ENCODE peak calls at places on chromosomes 4 and X, in four cellular contexts. N is IMR-90, W is fibroblast of lung, R is choroid plexus epithelial cell. I is an unnamed sample.

GRCh38 chrX:21831496-21831895 is 7.9 kb upstream of the MBTPS2 start:
- DNase-seq in W (no peak), N (no peak), R (peak; percentile 40), I (no peak)

GRCh38 chr4:58507079-58507478 is 1396.9 kb upstream of the IGFBP7 start:
- DNase-seq in N (no peak), R (no peak), W (no peak), I (no peak)

GRCh38 chr4:158856852-158857251 is 88.0 kb downstream of the FNIP2 start:
- DNase-seq in R (peak; percentile 80), W (peak; percentile 77), N (peak; percentile 68), I (peak; percentile 76)

GRCh38 chr4:175125410-175126068 is 207.4 kb downstream of the ADAM29 start:
- DNase-seq in W (no peak), N (no peak), R (peak; percentile 24), I (no peak)

GRCh38 chrX:150635952-150636351 is 57.2 kb upstream of the MTMR1 start:
- DNase-seq in W (peak; percentile 58), R (peak; percentile 70), N (peak; percentile 84), I (peak; percentile 46)

GRCh38 chr4:95867919-95868318 is 28.0 kb downstream of the PDHA2 start:
- DNase-seq in N (no peak), W (peak; percentile 11), R (peak; percentile 16), I (peak; percentile 1)

GRCh38 chr4:115113382-115114106 is at the start of gene NDST4:
- DNase-seq in N (no peak), W (peak; percentile 57), R (peak; percentile 85), I (no peak)

GRCh38 chr4:8274772-8275241 is 5.3 kb downstream of the HTRA3 start:
- DNase-seq in R (peak; percentile 95), W (peak; percentile 94), N (peak; percentile 93), I (peak; percentile 97)

GRCh38 chr4:52799813-52800212 is 48.6 kb upstream of the ERVMER34-1 start:
- DNase-seq in N (no peak), W (peak; percentile 4), R (peak; percentile 10), I (no peak)

GRCh38 chr4:95092762-95093161 is 335.0 kb downstream of the BMPR1B start:
- DNase-seq in W (no peak), N (no peak), R (no peak), I (no peak)

GRCh38 chr4:11079171-11079570 is 349.5 kb downstream of the HS3ST1 start:
- DNase-seq in N (no peak), R (no peak), W (no peak), I (peak; percentile 87)

GRCh38 chr4:157999723-158000122 is 173.1 kb downstream of the GASK1B start:
- DNase-seq in R (no peak), W (no peak), N (no peak), I (no peak)

GRCh38 chr4:143514432-143514831 is 930 bp downstream of the SMARCA5 start:
- DNase-seq in R (peak; percentile 61), N (peak; percentile 48), W (peak; percentile 58), I (peak; percentile 57)

GRCh38 chr4:48899950-48900349 is 6.6 kb downstream of the OCIAD2 start:
- DNase-seq in R (peak; percentile 85), W (no peak), N (peak; percentile 19), I (peak; percentile 26)

GRCh38 chr4:3852309-3852708 is 86.1 kb downstream of the ADRA2C start:
- DNase-seq in R (no peak), N (no peak), W (no peak), I (no peak)

GRCh38 chr4:160127211-160127610 is 1024.3 kb downstream of the RAPGEF2 start:
- DNase-seq in N (no peak), R (no peak), W (no peak), I (no peak)

GRCh38 chrX:150547511-150548115 is 20.8 kb upstream of the MTM1 start:
- DNase-seq in R (peak; percentile 47), N (no peak), W (peak; percentile 45), I (peak; percentile 36)

DNA sequence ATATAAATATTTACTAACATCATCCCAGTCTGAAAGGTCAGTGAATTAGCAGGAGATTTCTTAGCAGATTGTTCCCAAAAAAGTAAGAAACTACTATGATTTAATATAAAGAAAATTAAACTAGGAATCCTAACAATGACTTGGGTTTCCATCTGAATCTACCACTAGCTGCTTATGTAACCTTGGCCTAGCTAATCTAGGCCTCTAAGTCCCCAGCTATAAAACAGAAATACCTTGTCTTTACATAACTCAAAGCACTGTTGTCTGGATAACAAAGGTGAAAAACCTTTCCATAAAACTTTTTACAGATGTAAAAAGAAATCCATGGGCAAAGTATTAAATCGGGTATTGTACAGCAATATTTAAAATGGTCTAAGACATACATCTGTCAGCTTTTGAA is 3.0 kb downstream of the FBXL5 start:
- DNase-seq in R (no peak), W (no peak), N (peak; percentile 13), I (peak; percentile 38)
- H3K4me3 ChIP-seq in R (peak overlapping the region; percentile 15), W (peak overlapping the region; percentile 72), N (no peak overlapping the region), I (peak overlapping the region; percentile 84)

DNA sequence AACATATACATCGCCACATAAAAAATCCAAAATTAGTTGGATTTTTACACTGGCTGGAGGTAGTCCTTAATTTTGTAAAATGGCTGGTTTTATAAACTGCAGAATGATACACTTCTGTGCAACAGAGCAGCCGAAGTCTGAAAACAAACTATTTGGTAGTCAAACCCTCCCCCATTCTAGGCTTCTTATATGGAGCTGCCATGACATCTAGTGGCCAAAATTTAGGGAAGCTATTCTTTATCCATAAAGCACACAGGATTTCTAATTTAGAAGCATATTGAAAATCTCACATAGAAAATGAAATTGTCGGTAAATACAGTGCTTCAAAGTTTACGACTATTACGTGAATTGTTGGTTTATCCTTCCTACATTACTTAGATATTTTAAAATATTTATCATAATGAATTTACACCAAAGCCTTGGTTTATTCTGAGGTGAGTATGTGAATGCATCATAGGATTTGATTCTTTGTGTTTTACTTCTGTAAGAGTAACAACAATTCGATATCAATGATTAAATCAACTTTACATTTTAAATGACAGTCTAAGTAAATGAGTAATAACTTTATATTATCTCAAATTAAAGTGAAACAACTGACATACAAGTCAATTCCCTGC is 113.4 kb upstream of the FAM241A start:
- DNase-seq in R (peak; percentile 80), W (peak; percentile 74), N (peak; percentile 50), I (peak; percentile 79)
- TF ChIP-seq CTCF in R (peak; percentile 76), W (peak; percentile 76), N (peak; percentile 69), I (peak; percentile 73)

DNA sequence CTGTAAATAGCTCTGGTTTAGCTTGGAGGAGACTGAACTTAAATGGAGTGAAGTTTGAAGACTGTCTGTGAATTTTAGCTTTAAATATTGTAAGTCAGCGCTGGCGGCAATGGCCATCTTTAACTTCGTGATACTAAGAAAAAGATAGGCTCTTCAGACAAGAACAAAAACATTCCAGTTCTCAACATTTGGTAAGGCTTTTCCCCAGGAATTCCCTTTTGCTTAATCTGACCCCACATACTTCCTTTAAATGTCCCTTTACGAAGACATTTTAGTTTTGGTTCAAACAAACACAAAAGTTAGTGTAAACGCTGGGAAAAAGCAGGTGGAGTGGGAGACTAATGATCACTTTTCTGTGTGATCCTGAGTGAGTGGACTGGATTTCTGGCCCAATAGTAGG is 106.2 kb downstream of the MAML3 start:
- DNase-seq in W (no peak), R (no peak), N (no peak), I (no peak)
- H3K4me3 ChIP-seq in W (no peak overlapping the region), R (no peak overlapping the region), N (no peak overlapping the region), I (no peak overlapping the region)

DNA sequence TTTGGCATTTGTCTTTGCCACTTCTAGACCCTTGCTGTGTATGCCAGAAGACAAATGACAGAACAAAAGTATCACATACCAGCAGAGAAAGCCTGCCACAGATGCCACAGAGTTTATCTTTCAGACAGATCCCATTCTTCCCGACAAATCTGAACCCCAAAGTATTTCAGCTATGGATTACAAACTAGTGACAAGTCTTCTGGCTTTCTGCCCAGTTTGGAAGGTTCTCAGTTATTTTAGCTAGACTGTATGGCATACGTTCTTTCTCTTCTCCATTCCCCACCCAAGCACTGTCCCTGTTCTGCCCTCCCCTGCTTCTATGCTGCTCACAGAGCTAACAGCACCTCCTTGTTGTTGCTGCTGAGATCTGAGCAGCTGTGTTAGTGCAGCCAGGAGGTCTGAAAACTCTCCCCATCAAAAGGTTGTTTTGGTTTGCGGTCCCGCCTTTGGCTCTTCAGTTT is 236.7 kb downstream of the FRAS1 start:
- DNase-seq in N (peak; percentile 74), W (peak; percentile 88), R (peak; percentile 79), I (peak; percentile 90)
- TF ChIP-seq CTCF in N (no peak), W (no peak), R (peak; percentile 31), I (no peak)

GRCh38 chr4:36285784-36286480 is 4.5 kb downstream of the DTHD1 start:
- DNase-seq in R (no peak), W (no peak), N (no peak), I (no peak)
- H3K4me3 ChIP-seq in R (no peak overlapping the region), W (no peak overlapping the region), N (no peak overlapping the region), I (no peak overlapping the region)

DNA sequence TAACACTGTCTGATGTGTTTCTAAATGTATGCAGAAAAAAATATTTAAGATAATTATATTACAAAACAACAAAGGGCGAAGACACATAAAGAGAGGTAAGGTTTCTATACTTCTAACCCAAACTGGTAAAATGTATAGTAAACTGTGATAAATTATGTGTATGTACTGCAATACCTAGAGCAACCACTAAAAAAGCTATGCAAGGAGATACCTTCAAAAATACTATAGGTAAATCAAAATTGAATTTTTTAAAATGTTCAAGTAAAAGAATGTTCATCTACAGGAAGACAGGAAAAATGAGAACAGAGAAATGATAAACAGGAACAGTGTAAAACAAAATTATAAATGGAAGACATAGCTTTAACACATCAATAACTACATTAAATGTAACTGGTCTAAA is 27.3 kb upstream of the RAI2 start:
- DNase-seq in W (no peak), R (no peak), N (no peak), I (no peak)
- TF ChIP-seq CTCF in W (no peak), R (no peak), N (no peak), I (peak; percentile 21)

DNA sequence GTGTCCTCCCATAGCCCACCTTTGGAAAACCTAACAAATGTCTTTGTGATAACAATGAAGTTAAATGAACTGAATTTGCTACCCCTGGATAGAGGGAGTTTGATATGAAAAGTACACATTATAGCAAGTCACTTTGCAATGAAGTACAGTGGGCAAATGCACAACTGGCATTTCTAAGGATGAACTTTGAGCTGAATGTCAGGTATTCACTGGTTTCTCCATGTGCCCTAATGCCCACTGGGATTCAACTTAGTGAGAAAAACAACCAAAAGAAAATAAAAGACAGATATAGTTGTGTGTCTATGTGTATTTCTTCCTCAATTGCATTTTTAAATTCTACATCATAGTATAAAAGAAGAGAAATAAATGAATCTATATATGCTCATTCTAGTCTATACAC is 51.0 kb downstream of the PAPSS1 start:
- DNase-seq in W (no peak), N (no peak), R (no peak), I (no peak)
- H3K4me3 ChIP-seq in W (no peak overlapping the region), N (no peak overlapping the region), R (no peak overlapping the region), I (no peak overlapping the region)

DNA sequence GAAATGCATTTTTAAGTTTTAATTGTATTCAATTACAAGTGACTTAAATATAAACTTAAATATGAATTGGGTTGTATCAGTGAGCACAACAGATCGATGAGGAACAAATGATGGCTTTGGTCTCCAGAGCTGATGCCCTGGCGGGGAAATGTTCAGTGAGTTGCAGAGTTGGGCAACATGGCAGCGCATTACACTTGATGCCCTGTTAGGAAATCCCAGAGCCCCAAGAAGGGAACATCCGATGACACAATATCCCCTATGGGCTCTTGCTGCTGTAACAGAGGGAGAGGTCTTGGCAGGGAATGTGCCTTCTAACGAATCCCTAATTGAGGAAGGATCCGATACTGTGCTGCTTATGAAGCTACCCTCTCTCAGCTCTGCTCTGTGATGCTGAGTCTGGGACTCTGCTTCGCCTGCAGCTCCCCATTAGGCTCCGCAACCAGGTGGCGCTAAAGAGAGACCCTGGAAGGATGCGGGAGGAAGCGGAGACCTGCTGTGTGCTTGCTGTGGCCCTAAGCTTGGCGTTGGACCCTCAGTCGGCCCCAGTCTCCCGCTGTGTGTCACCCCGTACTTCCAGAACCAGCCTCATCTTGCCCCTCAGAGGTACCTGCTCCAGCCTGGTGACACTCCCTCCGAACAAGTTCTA is 38.9 kb downstream of the PDHA1 start:
- DNase-seq in W (peak; percentile 37), R (peak; percentile 56), N (peak; percentile 32), I (peak; percentile 26)
- TF ChIP-seq CTCF in W (peak; percentile 49), R (peak; percentile 78), N (peak; percentile 51), I (peak; percentile 68)